ENCODE peak calls at places on chromosomes 6 and 20, in six cellular contexts. R is ovary, O is AG10803, C is GM06990, W is heart left ventricle, Y is endothelial cell. G is an unnamed sample.

GRCh38 chr6:79601020-79601609 is 30.0 kb upstream of the SH3BGRL2 start:
- DNase-seq in R (no peak), Y (no peak), C (no peak), W (no peak), O (no peak), G (no peak)

GRCh38 chr20:57394087-57395082 is 3.2 kb downstream of the RBM38 start:
- DNase-seq in W (no peak), Y (no peak), R (peak), O (no peak), C (no peak), G (no peak)

GRCh38 chr6:51738614-51739013 is 348.8 kb downstream of the PKHD1 start:
- DNase-seq in R (no peak), O (no peak), Y (no peak), W (no peak), C (no peak), G (no peak)

GRCh38 chr6:40398034-40398679 is 189.0 kb downstream of the LRFN2 start:
- DNase-seq in W (no peak), O (no peak), R (no peak), Y (no peak), C (no peak), G (no peak)

GRCh38 chr6:27296106-27296783 is 15.8 kb downstream of the POM121L2 start:
- DNase-seq in W (no peak), O (peak), R (no peak), C (no peak), Y (peak), G (no peak)

GRCh38 chr20:3077618-3078134 is 6.3 kb downstream of the OXT start:
- DNase-seq in C (no peak), Y (no peak), R (no peak), W (no peak), O (no peak), G (peak)

GRCh38 chr6:42339991-42340401 is 111.7 kb downstream of the TRERF1 start:
- DNase-seq in R (no peak), O (no peak), C (peak), Y (no peak), W (no peak), G (peak)

GRCh38 chr6:109671721-109672120 is 19.3 kb downstream of the AK9 start:
- DNase-seq in C (no peak), O (peak), W (no peak), Y (no peak), R (no peak), G (no peak)

GRCh38 chr20:41076776-41077175 is 48.2 kb downstream of the TOP1 start:
- DNase-seq in R (no peak), O (no peak), W (no peak), Y (no peak), C (no peak), G (no peak)

GRCh38 chr6:40988634-40989033 is 50.4 kb downstream of the UNC5CL start:
- DNase-seq in C (no peak), O (no peak), Y (no peak), W (no peak), R (no peak), G (no peak)

GRCh38 chr6:82227770-82228169 is 19.8 kb downstream of the IBTK start:
- DNase-seq in Y (no peak), R (no peak), O (no peak), C (no peak), W (no peak), G (peak)

GRCh38 chr20:6575912-6576391 is 191.5 kb upstream of the BMP2 start:
- DNase-seq in O (no peak), C (no peak), Y (no peak), R (no peak), W (no peak), G (no peak)

GRCh38 chr20:24560571-24561485 is 91.4 kb downstream of the SYNDIG1 start:
- DNase-seq in O (no peak), Y (no peak), R (no peak), C (no peak), W (no peak), G (no peak)

GRCh38 chr20:3595541-3595940 is 67.7 kb downstream of the GFRA4 start:
- DNase-seq in Y (no peak), C (no peak), W (no peak), R (no peak), O (no peak), G (no peak)

GRCh38 chr20:45857836-45858250 is 429 bp downstream of the ZSWIM3 start:
- DNase-seq in C (no peak), W (no peak), O (no peak), R (no peak), Y (no peak), G (peak)

GRCh38 chr6:222468-222867 is 69.8 kb upstream of the DUSP22 start:
- DNase-seq in R (no peak), W (no peak), Y (no peak), C (no peak), O (no peak), G (no peak)
- TF ChIP-seq CTCF in R (no peak), W (no peak), Y (no peak), C (no peak), O (no peak), G (no peak)

GRCh38 chr20:10308652-10309051 is 90.0 kb downstream of the SNAP25 start:
- DNase-seq in R (no peak), C (no peak), W (no peak), Y (no peak), O (no peak), G (no peak)
- TF ChIP-seq CTCF in R (no peak), C (no peak), W (no peak), Y (no peak), O (no peak), G (no peak)

DNA sequence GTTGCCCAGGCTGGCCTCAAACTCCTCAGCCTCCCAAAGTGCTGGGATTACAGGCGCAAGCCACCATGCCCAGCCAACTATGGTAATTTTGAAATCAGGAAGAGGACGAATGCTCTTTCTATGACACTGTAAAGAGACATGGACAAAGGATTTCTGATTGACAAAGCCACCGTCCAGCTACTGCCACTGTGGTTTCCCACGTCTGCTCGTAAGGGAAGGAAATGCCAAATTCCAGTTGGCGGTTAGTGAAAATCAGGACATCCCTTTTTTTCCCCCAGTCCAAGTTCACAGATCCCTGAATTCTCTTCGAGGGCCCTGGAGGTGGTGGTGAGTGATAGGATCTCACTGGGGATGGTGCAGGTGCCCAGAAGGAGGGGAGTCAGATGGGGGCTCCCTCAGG is 31.2 kb downstream of the SNAI1 start:
- DNase-seq in C (no peak), O (no peak), R (no peak), W (no peak), Y (peak), G (no peak)
- TF ChIP-seq CTCF in C (no peak), O (no peak), R (no peak), W (no peak), Y (no peak), G (no peak)

GRCh38 chr6:159693894-159694545 is 979 bp upstream of the SOD2 start:
- DNase-seq in R (no peak), C (no peak), Y (no peak), O (no peak), W (peak), G (peak)

GRCh38 chr6:159691133-159691962 is 1.7 kb downstream of the SOD2 start:
- DNase-seq in W (peak), O (peak), Y (no peak), C (no peak), R (no peak), G (peak)

GRCh38 chr6:159692303-159693127 is 526 bp downstream of the SOD2 start:
- DNase-seq in C (peak), Y (peak), W (peak), O (no peak), R (peak), G (peak)

GRCh38 chr6:159691963-159692287 is 1.1 kb downstream of the SOD2 start:
- DNase-seq in O (no peak), C (peak), R (no peak), W (no peak), Y (no peak), G (peak)

GRCh38 chr6:159693128-159693893 is at the start of gene SOD2:
- DNase-seq in Y (peak), R (peak), W (peak), C (peak), O (peak), G (peak)
- TF ChIP-seq CTCF in Y (no peak), R (peak), W (no peak), C (no peak), O (no peak), G (no peak)

DNA sequence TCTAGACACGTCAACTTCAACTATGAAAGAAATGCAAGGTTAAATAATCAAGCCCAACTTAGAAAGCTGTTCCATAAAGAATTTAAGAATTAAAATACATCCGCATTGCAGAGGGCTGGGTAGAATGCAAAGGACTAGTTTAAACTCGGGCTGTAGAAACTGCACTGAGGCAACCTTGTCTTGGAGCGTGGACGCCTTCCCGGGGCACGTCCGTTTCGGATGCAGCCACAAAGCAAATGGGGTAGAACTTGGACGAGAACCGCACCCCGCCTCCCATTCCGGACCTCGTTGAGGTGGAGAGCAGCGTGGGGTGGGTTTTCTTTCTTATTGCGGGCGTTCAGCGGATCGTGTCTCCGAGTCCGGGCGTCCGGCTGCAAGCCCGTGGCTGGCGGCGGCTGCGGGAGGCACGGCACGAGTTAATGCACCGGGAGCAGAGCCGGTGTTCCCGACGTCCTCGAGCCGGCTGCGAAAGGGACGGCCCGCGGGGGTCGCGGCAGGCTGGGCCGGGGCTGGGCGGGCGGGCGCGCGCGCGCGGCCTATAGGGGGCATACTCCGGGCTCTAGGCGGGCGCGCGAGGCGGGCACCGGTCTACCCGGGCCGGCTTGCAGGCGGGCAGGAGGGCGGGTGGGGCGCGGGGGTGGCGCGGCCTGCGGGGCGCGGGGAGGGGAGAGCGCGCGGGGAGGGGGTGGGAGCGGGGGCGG is 2.0 kb downstream of the JARID2 start:
- DNase-seq in W (peak), O (peak), C (peak), Y (peak), R (peak), G (peak)
- TF ChIP-seq CTCF in W (peak), O (no peak), C (no peak), Y (peak), R (no peak), G (peak)

DNA sequence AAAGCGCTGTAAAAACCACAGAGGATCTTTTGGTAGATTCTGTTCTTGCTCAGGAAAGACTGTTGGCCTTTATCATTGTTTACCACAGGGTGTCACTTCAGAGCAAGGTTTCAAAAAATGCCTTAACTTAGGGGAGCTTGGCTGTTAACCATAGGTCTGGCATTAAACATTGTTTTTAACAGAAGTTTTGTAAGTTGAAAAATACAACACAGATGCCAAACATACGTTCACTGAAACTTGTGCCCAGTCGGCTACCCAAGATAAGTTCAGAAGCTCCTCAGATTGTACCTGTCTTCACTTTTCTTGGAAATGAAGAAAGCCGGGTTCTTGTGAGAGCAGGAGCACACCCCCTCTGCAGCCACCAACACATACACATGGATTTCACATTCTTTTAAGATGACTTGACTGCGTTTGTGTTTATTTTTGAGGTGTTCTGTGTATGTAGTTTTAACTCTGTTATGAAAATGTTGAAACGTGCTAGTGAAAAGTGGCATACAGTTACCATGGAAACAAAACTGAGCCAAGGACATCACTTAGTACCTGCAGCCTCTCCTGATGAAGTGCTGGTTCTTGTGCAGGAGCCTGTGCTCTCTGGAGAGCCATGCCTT is 64.9 kb downstream of the SYCP2L start:
- DNase-seq in C (no peak), O (peak), W (no peak), R (no peak), Y (peak), G (peak)
- TF ChIP-seq CTCF in C (peak), O (peak), W (peak), R (no peak), Y (no peak), G (peak)

DNA sequence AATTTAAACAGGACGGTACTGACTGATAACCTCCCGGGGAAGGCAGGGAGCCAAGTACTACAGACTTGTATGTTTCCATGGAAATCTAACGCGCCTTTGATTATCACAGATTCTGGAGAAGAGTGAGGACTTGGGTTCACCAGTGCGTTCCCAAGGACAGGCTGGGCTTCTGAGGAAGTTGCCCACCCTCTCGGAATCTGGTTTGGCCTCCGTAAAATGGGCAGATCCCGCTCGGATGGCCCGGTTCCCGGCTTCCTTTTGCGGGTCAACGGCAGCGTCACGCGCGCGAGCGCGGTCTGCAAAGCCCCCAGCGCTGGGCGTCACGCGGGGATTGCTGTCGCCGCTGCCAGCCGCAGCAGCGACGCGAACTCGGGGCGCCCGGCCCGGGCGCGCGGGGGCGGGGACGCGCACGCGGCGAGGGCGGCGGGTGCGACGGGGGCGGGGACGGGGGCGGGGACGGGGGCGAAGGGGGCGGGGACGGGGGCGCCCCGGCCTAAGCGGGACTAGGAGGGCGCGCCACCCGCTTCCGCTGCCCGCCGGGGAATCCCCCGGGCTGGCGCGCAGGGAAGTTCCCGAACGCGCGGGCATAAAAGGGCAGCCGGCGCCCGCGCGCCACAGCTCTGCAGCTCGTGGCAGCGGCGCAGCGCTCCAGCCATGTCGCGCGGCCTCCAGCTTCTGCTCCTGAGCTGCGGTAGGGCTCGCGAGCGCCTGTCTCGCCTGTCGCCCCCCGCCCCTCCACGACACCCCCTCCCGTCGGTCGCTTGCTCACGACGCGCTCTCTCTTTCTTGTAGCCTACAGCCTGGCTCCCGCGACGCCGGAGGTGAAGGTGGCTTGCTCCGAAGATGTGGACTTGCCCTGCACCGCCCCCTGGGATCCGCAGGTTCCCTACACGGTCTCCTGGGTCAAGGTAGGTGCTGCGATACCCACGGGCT is at the start of gene CD83:
- DNase-seq in Y (peak), W (peak), C (peak), R (peak), O (peak), G (peak)
- TF ChIP-seq CTCF in Y (no peak), W (peak), C (peak), R (no peak), O (no peak), G (peak)

GRCh38 chr6:30615958-30616810 is 859 bp downstream of the PPP1R10 start:
- DNase-seq in W (no peak), Y (no peak), R (no peak), C (peak), O (peak), G (no peak)
- TF ChIP-seq CTCF in W (no peak), Y (no peak), R (no peak), C (no peak), O (no peak), G (no peak)

GRCh38 chr6:18990313-18990978 is 603.3 kb downstream of the RNF144B start:
- DNase-seq in R (peak), Y (peak), W (peak), C (peak), O (peak), G (peak)
- TF ChIP-seq CTCF in R (peak), Y (peak), W (peak), C (peak), O (peak), G (peak)